ENCODE peak calls at places on chromosomes 7 and 10, in six cellular contexts. One of them, this sample, is unnamed.

GRCh38 chr10:58546137-58546536 is 33.5 kb downstream of the BICC1 start:
- DNase-seq in GM12878: no peak
- DNase-seq in HepG2: no peak
- DNase-seq in HL-60: no peak
- DNase-seq in SK-N-SH: no peak
- DNase-seq in K562: no peak
- DNase-seq in this sample: no peak

GRCh38 chr10:64394744-64395143 is 873.5 kb downstream of the REEP3 start:
- DNase-seq in HepG2: no peak
- DNase-seq in HL-60: no peak
- DNase-seq in GM12878: no peak
- DNase-seq in K562: no peak
- DNase-seq in SK-N-SH: no peak
- DNase-seq in this sample: no peak

GRCh38 chr10:133527779-133528271 is 662 bp downstream of the CYP2E1 start:
- DNase-seq in GM12878: no peak
- DNase-seq in SK-N-SH: no peak
- DNase-seq in HepG2: no peak
- DNase-seq in HL-60: no peak
- DNase-seq in K562: no peak
- DNase-seq in this sample: no peak

GRCh38 chr10:118291122-118291521 is 51.0 kb downstream of the FAM204A start:
- DNase-seq in SK-N-SH: no peak
- DNase-seq in GM12878: no peak
- DNase-seq in HL-60: no peak
- DNase-seq in HepG2: no peak
- DNase-seq in K562: no peak
- DNase-seq in this sample: no peak

GRCh38 chr7:81857385-81857784 is 87.5 kb upstream of the HGF start:
- DNase-seq in K562: no peak
- DNase-seq in GM12878: no peak
- DNase-seq in HepG2: no peak
- DNase-seq in HL-60: no peak
- DNase-seq in SK-N-SH: no peak
- DNase-seq in this sample: no peak

GRCh38 chr10:19531324-19531723 is 284.9 kb upstream of the PLXDC2 start:
- DNase-seq in K562: no peak
- DNase-seq in HepG2: no peak
- DNase-seq in HL-60: no peak
- DNase-seq in GM12878: no peak
- DNase-seq in SK-N-SH: no peak
- DNase-seq in this sample: no peak

GRCh38 chr7:39465055-39465929 is 100.9 kb upstream of the YAE1 start:
- DNase-seq in HepG2: peak
- DNase-seq in GM12878: peak
- DNase-seq in K562: peak
- DNase-seq in HL-60: no peak
- DNase-seq in SK-N-SH: peak
- DNase-seq in this sample: peak

GRCh38 chr10:2897619-2898508 is 169.5 kb upstream of the PFKP start:
- DNase-seq in HL-60: no peak
- DNase-seq in HepG2: no peak
- DNase-seq in SK-N-SH: no peak
- DNase-seq in K562: no peak
- DNase-seq in GM12878: no peak
- DNase-seq in this sample: no peak

GRCh38 chr7:128000854-128001265 is 30.4 kb downstream of the LRRC4 start:
- DNase-seq in SK-N-SH: no peak
- DNase-seq in HepG2: peak
- DNase-seq in HL-60: no peak
- DNase-seq in K562: no peak
- DNase-seq in GM12878: peak
- DNase-seq in this sample: no peak
- TF ChIP-seq GABPA in SK-N-SH: no peak
- TF ChIP-seq GABPA in HepG2: no peak
- TF ChIP-seq GABPA in HL-60: no peak
- TF ChIP-seq GABPA in K562: no peak
- TF ChIP-seq GABPA in GM12878: no peak
- TF ChIP-seq GABPA in this sample: no peak

DNA sequence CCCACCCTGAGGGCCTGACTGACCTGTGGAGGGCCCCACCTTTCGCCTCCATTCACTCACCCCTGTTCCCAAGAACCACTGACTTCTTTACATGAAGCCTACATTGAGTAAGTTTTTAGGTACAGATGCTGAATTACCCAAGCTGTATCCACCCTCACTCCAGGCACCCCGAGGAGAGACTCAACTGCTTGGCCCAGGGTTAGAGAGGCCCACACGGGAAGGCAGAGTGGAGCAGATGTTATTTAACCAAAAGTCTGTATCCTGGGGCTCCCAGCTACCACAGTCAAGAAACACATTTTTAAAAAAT is 213.1 kb upstream of the FRMD4A start:
- DNase-seq in HL-60: no peak
- DNase-seq in SK-N-SH: no peak
- DNase-seq in HepG2: no peak
- DNase-seq in GM12878: no peak
- DNase-seq in K562: no peak
- DNase-seq in this sample: no peak
- H3K27ac ChIP-seq in HL-60: peak
- H3K27ac ChIP-seq in SK-N-SH: no peak
- H3K27ac ChIP-seq in HepG2: no peak
- H3K27ac ChIP-seq in GM12878: no peak
- H3K27ac ChIP-seq in K562: no peak
- H3K27ac ChIP-seq in this sample: no peak

DNA sequence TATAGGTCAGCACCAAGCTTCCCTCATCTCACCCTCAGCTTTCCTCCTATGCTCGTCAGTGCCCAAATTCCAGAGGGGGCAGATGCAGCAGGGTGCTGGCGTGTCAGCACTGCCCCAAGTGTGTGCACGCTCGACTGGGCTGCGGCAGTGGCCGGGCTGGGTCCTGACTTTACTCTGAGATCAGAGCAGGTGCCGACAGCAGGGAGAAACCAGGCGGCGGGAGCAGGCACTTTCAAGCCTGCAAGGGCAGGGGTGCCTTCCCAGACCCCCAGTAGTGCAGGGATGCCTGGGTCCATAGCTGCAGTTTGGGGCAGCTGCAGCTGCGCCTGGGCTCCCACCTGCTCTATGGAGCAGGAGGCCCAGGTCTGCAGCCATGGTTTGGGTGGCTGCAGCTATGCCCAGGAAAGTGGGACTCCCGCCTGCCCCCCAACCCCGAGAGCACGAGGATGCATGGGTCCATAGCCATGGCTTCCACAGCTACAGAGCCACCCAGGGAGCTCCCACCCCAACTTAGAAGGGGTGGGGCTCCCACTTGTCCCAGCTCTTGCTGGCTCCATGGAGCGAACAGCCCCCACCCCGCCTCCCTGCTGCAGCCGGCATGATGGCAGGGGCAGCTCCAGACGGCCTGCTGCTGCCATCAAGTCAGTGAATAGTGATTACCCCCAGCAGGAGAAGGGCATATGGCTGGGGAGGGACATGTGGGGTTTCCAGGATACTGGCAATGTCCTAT is 199.2 kb upstream of the KMT2E start:
- DNase-seq in GM12878: no peak
- DNase-seq in K562: no peak
- DNase-seq in HL-60: no peak
- DNase-seq in SK-N-SH: no peak
- DNase-seq in HepG2: no peak
- DNase-seq in this sample: no peak
- TF ChIP-seq GABPA in GM12878: no peak
- TF ChIP-seq GABPA in K562: no peak
- TF ChIP-seq GABPA in HL-60: no peak
- TF ChIP-seq GABPA in SK-N-SH: no peak
- TF ChIP-seq GABPA in HepG2: no peak
- TF ChIP-seq GABPA in this sample: no peak

GRCh38 chr10:49187950-49188761 is at the start of gene TMEM273:
- DNase-seq in SK-N-SH: no peak
- DNase-seq in K562: peak
- DNase-seq in HL-60: peak
- DNase-seq in HepG2: no peak
- DNase-seq in GM12878: peak
- DNase-seq in this sample: no peak

GRCh38 chr10:49187044-49187484 is 1.1 kb downstream of the TMEM273 start:
- DNase-seq in HepG2: no peak
- DNase-seq in GM12878: no peak
- DNase-seq in SK-N-SH: no peak
- DNase-seq in HL-60: no peak
- DNase-seq in K562: no peak
- DNase-seq in this sample: no peak

GRCh38 chr10:49189422-49189821 is 1.2 kb upstream of the TMEM273 start:
- DNase-seq in SK-N-SH: no peak
- DNase-seq in K562: no peak
- DNase-seq in HL-60: no peak
- DNase-seq in HepG2: no peak
- DNase-seq in GM12878: no peak
- DNase-seq in this sample: no peak

GRCh38 chr10:49194212-49194920 is 6.2 kb upstream of the TMEM273 start:
- DNase-seq in SK-N-SH: no peak
- DNase-seq in K562: no peak
- DNase-seq in HL-60: no peak
- DNase-seq in HepG2: no peak
- DNase-seq in GM12878: no peak
- DNase-seq in this sample: no peak

DNA sequence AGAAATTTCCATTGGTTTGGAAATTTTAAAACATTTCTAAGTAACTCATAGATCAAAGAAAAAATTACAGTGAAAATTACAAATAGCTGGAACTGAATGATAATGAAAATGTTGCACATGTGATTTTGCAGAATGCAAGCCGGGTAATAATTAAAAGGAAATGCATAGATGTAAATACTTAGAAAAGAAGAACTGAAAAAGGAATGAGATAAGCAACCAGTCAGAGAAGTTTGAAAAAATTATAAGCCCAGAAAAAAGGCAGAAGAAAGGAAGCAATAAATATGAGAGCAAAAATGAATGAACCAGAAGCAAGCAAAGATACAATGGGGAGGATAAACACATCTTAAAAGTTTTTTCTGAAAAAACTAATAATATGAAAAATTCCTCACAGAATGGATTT is 3.2 kb upstream of the TMEM273 start:
- DNase-seq in SK-N-SH: no peak
- DNase-seq in GM12878: no peak
- DNase-seq in K562: no peak
- DNase-seq in HL-60: no peak
- DNase-seq in HepG2: no peak
- DNase-seq in this sample: no peak
- H3K27ac ChIP-seq in SK-N-SH: no peak
- H3K27ac ChIP-seq in GM12878: no peak
- H3K27ac ChIP-seq in K562: no peak
- H3K27ac ChIP-seq in HL-60: no peak
- H3K27ac ChIP-seq in HepG2: no peak
- H3K27ac ChIP-seq in this sample: no peak

GRCh38 chr7:46784746-46785145 is 797.2 kb downstream of the TNS3 start:
- DNase-seq in K562: no peak
- DNase-seq in HepG2: no peak
- DNase-seq in HL-60: no peak
- DNase-seq in SK-N-SH: no peak
- DNase-seq in GM12878: no peak
- DNase-seq in this sample: no peak
- TF ChIP-seq GABPA in K562: no peak
- TF ChIP-seq GABPA in HepG2: no peak
- TF ChIP-seq GABPA in HL-60: no peak
- TF ChIP-seq GABPA in SK-N-SH: no peak
- TF ChIP-seq GABPA in GM12878: no peak
- TF ChIP-seq GABPA in this sample: no peak

GRCh38 chr7:102042016-102042656 is 224.7 kb downstream of the CUX1 start:
- DNase-seq in HL-60: no peak
- DNase-seq in HepG2: peak
- DNase-seq in GM12878: no peak
- DNase-seq in K562: no peak
- DNase-seq in SK-N-SH: no peak
- DNase-seq in this sample: no peak

GRCh38 chr7:102036958-102037357 is 219.5 kb downstream of the CUX1 start:
- DNase-seq in SK-N-SH: no peak
- DNase-seq in K562: no peak
- DNase-seq in HepG2: no peak
- DNase-seq in GM12878: no peak
- DNase-seq in HL-60: no peak
- DNase-seq in this sample: no peak

GRCh38 chr7:102040569-102040968 is 223.1 kb downstream of the CUX1 start:
- DNase-seq in HL-60: no peak
- DNase-seq in K562: no peak
- DNase-seq in HepG2: no peak
- DNase-seq in SK-N-SH: no peak
- DNase-seq in GM12878: no peak
- DNase-seq in this sample: no peak

GRCh38 chr7:102044641-102044983 is 227.2 kb downstream of the CUX1 start:
- DNase-seq in K562: no peak
- DNase-seq in HepG2: no peak
- DNase-seq in HL-60: no peak
- DNase-seq in GM12878: no peak
- DNase-seq in SK-N-SH: peak
- DNase-seq in this sample: no peak

GRCh38 chr7:102039706-102040105 is 222.3 kb downstream of the CUX1 start:
- DNase-seq in HepG2: no peak
- DNase-seq in GM12878: no peak
- DNase-seq in K562: no peak
- DNase-seq in HL-60: no peak
- DNase-seq in SK-N-SH: no peak
- DNase-seq in this sample: no peak
- H3K27ac ChIP-seq in HepG2: no peak
- H3K27ac ChIP-seq in GM12878: no peak
- H3K27ac ChIP-seq in K562: no peak
- H3K27ac ChIP-seq in HL-60: no peak
- H3K27ac ChIP-seq in SK-N-SH: no peak
- H3K27ac ChIP-seq in this sample: no peak

GRCh38 chr10:123995082-123995460 is 98.3 kb downstream of the CHST15 start:
- DNase-seq in HL-60: no peak
- DNase-seq in K562: no peak
- DNase-seq in HepG2: no peak
- DNase-seq in GM12878: no peak
- DNase-seq in SK-N-SH: peak
- DNase-seq in this sample: peak

GRCh38 chr10:123995461-123996131 is 97.8 kb downstream of the CHST15 start:
- DNase-seq in HL-60: no peak
- DNase-seq in HepG2: peak
- DNase-seq in K562: no peak
- DNase-seq in GM12878: no peak
- DNase-seq in SK-N-SH: peak
- DNase-seq in this sample: peak

GRCh38 chr10:123996302-123996701 is 97.1 kb downstream of the CHST15 start:
- DNase-seq in SK-N-SH: no peak
- DNase-seq in HL-60: no peak
- DNase-seq in K562: no peak
- DNase-seq in GM12878: no peak
- DNase-seq in HepG2: no peak
- DNase-seq in this sample: no peak

GRCh38 chr10:123993534-123994416 is 99.6 kb downstream of the CHST15 start:
- DNase-seq in K562: no peak
- DNase-seq in HepG2: no peak
- DNase-seq in HL-60: no peak
- DNase-seq in SK-N-SH: peak
- DNase-seq in GM12878: no peak
- DNase-seq in this sample: no peak

GRCh38 chr10:123994417-123995081 is 98.8 kb downstream of the CHST15 start:
- DNase-seq in HepG2: peak
- DNase-seq in HL-60: peak
- DNase-seq in GM12878: no peak
- DNase-seq in K562: peak
- DNase-seq in SK-N-SH: peak
- DNase-seq in this sample: peak
- TF ChIP-seq GABPA in HepG2: no peak
- TF ChIP-seq GABPA in HL-60: no peak
- TF ChIP-seq GABPA in GM12878: no peak
- TF ChIP-seq GABPA in K562: no peak
- TF ChIP-seq GABPA in SK-N-SH: no peak
- TF ChIP-seq GABPA in this sample: no peak

This sample was measured in H1.